ENCODE peak calls at places on chromosome 20, in six cellular contexts. One of them, this sample, is unnamed.

GRCh38 chr20:51386586-51386985 is 155.9 kb downstream of the NFATC2 start:
- DNase-seq in ovary: no peak
- DNase-seq in H1: no peak
- DNase-seq in cardiac fibroblast: no peak
- DNase-seq in RWPE2: peak
- DNase-seq in astrocyte of the spinal cord: no peak
- DNase-seq in this sample: no peak

GRCh38 chr20:41391587-41392001 is 25.0 kb upstream of the EMILIN3 start:
- DNase-seq in RWPE2: no peak
- DNase-seq in ovary: no peak
- DNase-seq in astrocyte of the spinal cord: no peak
- DNase-seq in cardiac fibroblast: no peak
- DNase-seq in H1: no peak
- DNase-seq in this sample: no peak

GRCh38 chr20:14451458-14451857 is 114.0 kb upstream of the FLRT3 start:
- DNase-seq in ovary: no peak
- DNase-seq in H1: no peak
- DNase-seq in astrocyte of the spinal cord: no peak
- DNase-seq in RWPE2: no peak
- DNase-seq in cardiac fibroblast: no peak
- DNase-seq in this sample: no peak

GRCh38 chr20:48242623-48243022 is 457.3 kb upstream of the SULF2 start:
- DNase-seq in astrocyte of the spinal cord: no peak
- DNase-seq in H1: no peak
- DNase-seq in ovary: no peak
- DNase-seq in cardiac fibroblast: no peak
- DNase-seq in RWPE2: peak
- DNase-seq in this sample: no peak

GRCh38 chr20:39170896-39171463 is 208.8 kb downstream of the DHX35 start:
- DNase-seq in RWPE2: no peak
- DNase-seq in astrocyte of the spinal cord: no peak
- DNase-seq in H1: no peak
- DNase-seq in cardiac fibroblast: no peak
- DNase-seq in ovary: no peak
- DNase-seq in this sample: no peak

GRCh38 chr20:60966031-60966430 is 286.0 kb upstream of the CDH4 start:
- DNase-seq in ovary: no peak
- DNase-seq in astrocyte of the spinal cord: no peak
- DNase-seq in cardiac fibroblast: no peak
- DNase-seq in H1: no peak
- DNase-seq in RWPE2: peak
- DNase-seq in this sample: no peak

GRCh38 chr20:57899554-57899953 is 189.7 kb upstream of the PMEPA1 start:
- DNase-seq in RWPE2: peak
- DNase-seq in astrocyte of the spinal cord: no peak
- DNase-seq in ovary: no peak
- DNase-seq in cardiac fibroblast: no peak
- DNase-seq in H1: no peak
- DNase-seq in this sample: no peak

GRCh38 chr20:19252670-19253120 is 40.3 kb downstream of the SLC24A3 start:
- DNase-seq in cardiac fibroblast: peak
- DNase-seq in H1: no peak
- DNase-seq in astrocyte of the spinal cord: no peak
- DNase-seq in ovary: no peak
- DNase-seq in RWPE2: no peak
- DNase-seq in this sample: peak

GRCh38 chr20:8019998-8020247 is 362 bp upstream of the TMX4 start:
- DNase-seq in H1: no peak
- DNase-seq in RWPE2: no peak
- DNase-seq in astrocyte of the spinal cord: no peak
- DNase-seq in ovary: no peak
- DNase-seq in cardiac fibroblast: no peak
- DNase-seq in this sample: no peak

GRCh38 chr20:18195931-18196330 is 58.3 kb downstream of the KAT14 start:
- DNase-seq in H1: no peak
- DNase-seq in cardiac fibroblast: no peak
- DNase-seq in astrocyte of the spinal cord: no peak
- DNase-seq in ovary: no peak
- DNase-seq in RWPE2: no peak
- DNase-seq in this sample: no peak

GRCh38 chr20:43186312-43186711 is 3.4 kb downstream of the PTPRT start:
- DNase-seq in ovary: no peak
- DNase-seq in cardiac fibroblast: no peak
- DNase-seq in RWPE2: no peak
- DNase-seq in astrocyte of the spinal cord: no peak
- DNase-seq in H1: no peak
- DNase-seq in this sample: no peak

GRCh38 chr20:39269493-39270217 is 307.5 kb downstream of the DHX35 start:
- DNase-seq in cardiac fibroblast: no peak
- DNase-seq in RWPE2: no peak
- DNase-seq in astrocyte of the spinal cord: no peak
- DNase-seq in ovary: no peak
- DNase-seq in H1: no peak
- DNase-seq in this sample: no peak

GRCh38 chr20:45780159-45780558 is 11.5 kb downstream of the WFDC3 start:
- DNase-seq in astrocyte of the spinal cord: peak
- DNase-seq in RWPE2: no peak
- DNase-seq in ovary: no peak
- DNase-seq in H1: no peak
- DNase-seq in cardiac fibroblast: no peak
- DNase-seq in this sample: peak

GRCh38 chr20:13037727-13038126 is 29.0 kb downstream of the SPTLC3 start:
- DNase-seq in H1: no peak
- DNase-seq in astrocyte of the spinal cord: no peak
- DNase-seq in cardiac fibroblast: no peak
- DNase-seq in ovary: no peak
- DNase-seq in RWPE2: no peak
- DNase-seq in this sample: peak

GRCh38 chr20:4112490-4113420 is 97.4 kb upstream of the RNF24 start:
- DNase-seq in ovary: peak
- DNase-seq in RWPE2: no peak
- DNase-seq in astrocyte of the spinal cord: peak
- DNase-seq in cardiac fibroblast: peak
- DNase-seq in H1: no peak
- DNase-seq in this sample: peak

GRCh38 chr20:51731771-51732453 is 36.3 kb downstream of the ATP9A start:
- DNase-seq in H1: no peak
- DNase-seq in RWPE2: no peak
- DNase-seq in astrocyte of the spinal cord: peak
- DNase-seq in cardiac fibroblast: peak
- DNase-seq in ovary: peak
- DNase-seq in this sample: no peak

GRCh38 chr20:1876975-1877603 is 18.1 kb upstream of the SIRPA start:
- DNase-seq in ovary: no peak
- DNase-seq in RWPE2: no peak
- DNase-seq in astrocyte of the spinal cord: no peak
- DNase-seq in H1: no peak
- DNase-seq in cardiac fibroblast: no peak
- DNase-seq in this sample: no peak

GRCh38 chr20:10910535-10911239 is 236.9 kb upstream of the JAG1 start:
- DNase-seq in H1: no peak
- DNase-seq in astrocyte of the spinal cord: peak
- DNase-seq in cardiac fibroblast: peak
- DNase-seq in RWPE2: no peak
- DNase-seq in ovary: no peak
- DNase-seq in this sample: no peak

GRCh38 chr20:25251019-25251418 is 3.1 kb downstream of the PYGB start:
- DNase-seq in H1: no peak
- DNase-seq in astrocyte of the spinal cord: no peak
- DNase-seq in ovary: no peak
- DNase-seq in cardiac fibroblast: no peak
- DNase-seq in RWPE2: no peak
- DNase-seq in this sample: no peak

GRCh38 chr20:4563534-4563933 is 158.2 kb upstream of the PRND start:
- DNase-seq in ovary: no peak
- DNase-seq in RWPE2: no peak
- DNase-seq in cardiac fibroblast: peak
- DNase-seq in astrocyte of the spinal cord: peak
- DNase-seq in H1: no peak
- DNase-seq in this sample: peak

DNA sequence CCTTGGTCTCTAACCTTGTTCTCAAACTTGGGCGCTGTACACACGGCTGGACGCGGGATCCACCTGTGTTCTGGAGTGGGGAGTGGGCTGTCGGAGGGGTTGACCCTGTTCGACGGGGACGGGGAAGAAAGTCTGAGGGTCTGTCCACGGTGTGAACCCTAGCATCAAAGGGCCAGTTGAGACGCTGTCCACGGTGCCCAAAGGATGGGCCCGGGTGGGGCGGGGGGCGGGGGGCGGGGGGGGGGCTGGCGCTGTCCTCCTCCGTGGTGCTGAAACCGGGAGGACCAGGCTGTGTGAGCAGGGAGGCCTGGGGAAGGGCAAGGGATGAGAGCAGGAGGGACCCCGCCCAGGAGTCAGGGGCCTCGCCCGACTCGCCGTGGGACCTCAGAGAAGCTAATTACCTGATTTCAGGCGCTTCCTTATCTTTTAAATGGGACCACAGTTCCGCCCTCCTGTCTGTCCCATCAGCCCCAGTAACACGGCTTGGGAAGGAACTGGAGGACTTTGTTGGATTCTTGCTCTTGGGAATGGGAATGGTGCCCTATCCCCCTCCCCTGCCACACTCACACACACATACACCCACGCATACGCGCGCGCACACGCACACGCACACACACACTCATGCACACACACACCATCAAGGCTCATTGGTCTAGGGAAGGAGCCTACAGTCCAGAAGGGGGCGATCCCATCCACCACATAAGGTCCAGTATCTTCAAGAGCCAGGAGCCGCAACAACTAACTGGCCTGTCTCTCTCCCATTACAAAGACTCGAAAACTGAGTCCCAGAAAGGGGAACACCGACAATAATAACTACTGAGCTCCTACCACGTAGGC is 1.0 kb upstream of the VSTM2L start:
- DNase-seq in astrocyte of the spinal cord: peak
- DNase-seq in ovary: peak
- DNase-seq in H1: no peak
- DNase-seq in cardiac fibroblast: peak
- DNase-seq in RWPE2: no peak
- DNase-seq in this sample: peak
- TF ChIP-seq CTCF in astrocyte of the spinal cord: peak
- TF ChIP-seq CTCF in ovary: no peak
- TF ChIP-seq CTCF in H1: peak
- TF ChIP-seq CTCF in cardiac fibroblast: peak
- TF ChIP-seq CTCF in RWPE2: peak
- TF ChIP-seq CTCF in this sample: peak

GRCh38 chr20:31641391-31641790 is 3.7 kb downstream of the COX4I2 start:
- DNase-seq in RWPE2: no peak
- DNase-seq in cardiac fibroblast: no peak
- DNase-seq in H1: no peak
- DNase-seq in astrocyte of the spinal cord: no peak
- DNase-seq in ovary: no peak
- DNase-seq in this sample: no peak

GRCh38 chr20:31640259-31640658 is 2.5 kb downstream of the COX4I2 start:
- DNase-seq in cardiac fibroblast: no peak
- DNase-seq in astrocyte of the spinal cord: no peak
- DNase-seq in ovary: no peak
- DNase-seq in H1: no peak
- DNase-seq in RWPE2: no peak
- DNase-seq in this sample: no peak

GRCh38 chr20:31638816-31639215 is 1.1 kb downstream of the COX4I2 start:
- DNase-seq in cardiac fibroblast: no peak
- DNase-seq in ovary: no peak
- DNase-seq in RWPE2: no peak
- DNase-seq in astrocyte of the spinal cord: no peak
- DNase-seq in H1: no peak
- DNase-seq in this sample: no peak

GRCh38 chr20:31637660-31638059 is at the start of gene COX4I2:
- DNase-seq in RWPE2: no peak
- DNase-seq in ovary: no peak
- DNase-seq in H1: no peak
- DNase-seq in astrocyte of the spinal cord: no peak
- DNase-seq in cardiac fibroblast: no peak
- DNase-seq in this sample: no peak

GRCh38 chr20:31638317-31638716 is 605 bp downstream of the COX4I2 start:
- DNase-seq in cardiac fibroblast: no peak
- DNase-seq in H1: no peak
- DNase-seq in astrocyte of the spinal cord: no peak
- DNase-seq in RWPE2: no peak
- DNase-seq in ovary: no peak
- DNase-seq in this sample: no peak
- H3K4me3 ChIP-seq in cardiac fibroblast: no peak
- H3K4me3 ChIP-seq in H1: no peak
- H3K4me3 ChIP-seq in astrocyte of the spinal cord: no peak
- H3K4me3 ChIP-seq in RWPE2: no peak
- H3K4me3 ChIP-seq in ovary: no peak
- H3K4me3 ChIP-seq in this sample: no peak

DNA sequence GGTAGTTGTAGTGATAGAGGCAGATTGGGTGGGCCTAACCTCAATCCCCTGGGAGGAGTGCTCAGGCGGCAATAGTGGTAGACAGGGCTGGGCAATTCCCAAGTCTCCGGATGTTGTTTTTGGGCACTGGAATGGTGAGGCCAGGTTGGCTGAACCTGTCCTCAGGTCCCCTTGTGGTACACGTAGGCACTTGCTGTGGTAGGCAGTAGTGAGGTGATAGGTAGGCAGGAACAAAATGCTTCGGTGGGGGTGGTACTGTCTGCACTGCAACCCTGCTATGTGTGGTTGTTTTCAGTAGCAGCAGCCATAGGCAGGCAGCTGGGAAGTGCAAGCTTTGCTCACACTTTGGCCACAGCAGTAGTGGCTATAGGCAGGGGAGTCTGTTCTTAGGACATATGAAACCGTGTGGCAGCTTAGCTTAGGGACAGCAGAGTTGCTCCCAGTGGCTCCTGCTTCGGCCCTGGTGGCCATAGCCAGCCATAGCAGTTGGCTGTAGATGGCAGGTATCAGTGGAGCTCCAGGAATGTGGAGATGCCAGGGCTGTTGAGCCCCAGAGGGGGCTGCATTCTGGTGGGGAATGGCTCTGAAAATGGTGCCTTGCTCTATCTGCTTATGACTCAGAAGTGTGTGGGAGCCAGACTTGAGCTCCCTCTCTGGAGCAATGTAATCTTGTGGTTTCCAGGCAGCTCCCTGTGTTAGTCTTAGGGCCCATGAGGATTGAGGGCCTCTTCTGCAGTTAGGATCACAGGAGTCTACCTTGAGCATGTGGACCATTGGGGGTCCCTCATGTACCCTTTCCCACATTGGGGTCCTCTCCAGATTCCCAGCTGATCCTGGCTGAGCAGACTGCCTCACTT is 241.8 kb upstream of the BMP2 start:
- DNase-seq in cardiac fibroblast: peak
- DNase-seq in RWPE2: no peak
- DNase-seq in astrocyte of the spinal cord: peak
- DNase-seq in ovary: no peak
- DNase-seq in H1: peak
- DNase-seq in this sample: peak
- TF ChIP-seq CTCF in cardiac fibroblast: peak
- TF ChIP-seq CTCF in RWPE2: no peak
- TF ChIP-seq CTCF in astrocyte of the spinal cord: peak
- TF ChIP-seq CTCF in ovary: no peak
- TF ChIP-seq CTCF in H1: peak
- TF ChIP-seq CTCF in this sample: peak

DNA sequence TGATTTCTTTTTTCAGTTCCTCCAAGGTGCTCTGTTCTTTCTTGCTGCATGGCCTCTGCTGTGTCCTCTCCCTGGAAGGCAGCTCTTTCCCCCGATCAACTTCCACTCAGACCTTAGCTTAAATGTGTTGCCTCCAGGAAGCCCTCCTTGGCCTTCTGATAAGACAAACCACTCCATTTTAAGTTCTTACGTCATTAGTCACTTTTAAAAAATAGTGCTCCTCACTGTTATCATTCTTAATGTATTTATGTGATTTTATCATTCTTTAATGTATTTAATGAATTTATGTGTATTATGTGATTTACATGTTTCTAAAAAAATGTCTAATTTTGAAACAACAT is 12.2 kb upstream of the MANBAL start:
- DNase-seq in astrocyte of the spinal cord: no peak
- DNase-seq in ovary: no peak
- DNase-seq in RWPE2: no peak
- DNase-seq in H1: no peak
- DNase-seq in cardiac fibroblast: no peak
- DNase-seq in this sample: no peak
- H3K4me3 ChIP-seq in astrocyte of the spinal cord: no peak
- H3K4me3 ChIP-seq in ovary: no peak
- H3K4me3 ChIP-seq in RWPE2: no peak
- H3K4me3 ChIP-seq in H1: no peak
- H3K4me3 ChIP-seq in cardiac fibroblast: no peak
- H3K4me3 ChIP-seq in this sample: no peak